ENCODE peak calls at places on chromosomes 2 and 18, in four cellular contexts. W is K562, F is HEK293T, M is HepG2. Z is an unnamed sample.

GRCh38 chr2:72098935-72099334 is 48.7 kb downstream of the CYP26B1 start:
- DNase-seq in W (no peak), F (no peak), M (no peak), Z (no peak)

GRCh38 chr2:120751553-120751952 is 15.9 kb downstream of the GLI2 start:
- DNase-seq in W (no peak), F (no peak), M (no peak), Z (no peak)

GRCh38 chr2:105510761-105511669 is 112.2 kb upstream of the FHL2 start:
- DNase-seq in W (no peak), F (no peak), M (no peak), Z (no peak)

GRCh38 chr2:147989809-147990403 is 30.6 kb downstream of the ORC4 start:
- DNase-seq in W (no peak), F (peak; percentile 32), M (peak; percentile 47), Z (no peak)

GRCh38 chr2:40197121-40197520 is 254.8 kb downstream of the SLC8A1 start:
- DNase-seq in W (no peak), F (no peak), M (no peak), Z (no peak)

GRCh38 chr2:81242502-81242901 is 938.0 kb upstream of the LRRTM1 start:
- DNase-seq in W (no peak), F (no peak), M (no peak), Z (no peak)

GRCh38 chr2:19363474-19363778 is 5.0 kb upstream of the OSR1 start:
- DNase-seq in W (no peak), F (no peak), M (no peak), Z (no peak)

GRCh38 chr18:6891788-6892187 is 162.3 kb downstream of the ARHGAP28 start:
- DNase-seq in W (no peak), F (no peak), M (no peak), Z (no peak)

GRCh38 chr2:130996658-130997057 is 96.6 kb downstream of the FAM168B start:
- DNase-seq in W (no peak), F (no peak), M (no peak), Z (no peak)

GRCh38 chr2:133780099-133780996 is 212.1 kb upstream of the NCKAP5 start:
- DNase-seq in W (peak; percentile 45), F (peak; percentile 52), M (peak; percentile 70), Z (peak; percentile 64)

GRCh38 chr2:71385008-71385407 is 53.4 kb downstream of the ZNF638 start:
- DNase-seq in W (no peak), F (no peak), M (no peak), Z (no peak)

GRCh38 chr18:9608728-9609127 is 5.6 kb downstream of the PPP4R1 start:
- DNase-seq in W (no peak), F (no peak), M (peak; percentile 86), Z (no peak)

GRCh38 chr2:10161206-10161931 is 38.8 kb downstream of the RRM2 start:
- DNase-seq in W (no peak), F (no peak), M (no peak), Z (no peak)

GRCh38 chr2:17719562-17720371 is 33.8 kb downstream of the SMC6 start:
- DNase-seq in W (peak; percentile 26), F (peak; percentile 19), M (no peak), Z (no peak)

GRCh38 chr2:181876614-181877063 is 14.9 kb upstream of the ITPRID2 start:
- DNase-seq in W (no peak), F (no peak), M (no peak), Z (no peak)

GRCh38 chr2:161005170-161005569 is 155.1 kb upstream of the TANK start:
- DNase-seq in W (no peak), F (no peak), M (no peak), Z (no peak)

GRCh38 chr2:64401501-64401880 is 52.5 kb upstream of the LGALSL start:
- DNase-seq in W (no peak), F (peak; percentile 26), M (no peak), Z (no peak)
- TF ChIP-seq ELF4 in W (no peak), F (no peak), M (no peak), Z (no peak)

GRCh38 chr2:20687260-20687772 is 20.4 kb downstream of the GDF7 start:
- DNase-seq in W (no peak), F (no peak), M (no peak), Z (no peak)
- TF ChIP-seq ELF4 in W (no peak), F (no peak), M (no peak), Z (no peak)

GRCh38 chr2:16626997-16627605 is 38.5 kb downstream of the CYRIA start:
- DNase-seq in W (no peak), F (no peak), M (no peak), Z (no peak)
- TF ChIP-seq ELF4 in W (no peak), F (no peak), M (no peak), Z (no peak)

GRCh38 chr2:107801498-107801897 is 25.2 kb upstream of the RGPD4 start:
- DNase-seq in W (no peak), F (no peak), M (peak; percentile 4), Z (no peak)
- TF ChIP-seq ELF4 in W (no peak), F (no peak), M (no peak), Z (no peak)

DNA sequence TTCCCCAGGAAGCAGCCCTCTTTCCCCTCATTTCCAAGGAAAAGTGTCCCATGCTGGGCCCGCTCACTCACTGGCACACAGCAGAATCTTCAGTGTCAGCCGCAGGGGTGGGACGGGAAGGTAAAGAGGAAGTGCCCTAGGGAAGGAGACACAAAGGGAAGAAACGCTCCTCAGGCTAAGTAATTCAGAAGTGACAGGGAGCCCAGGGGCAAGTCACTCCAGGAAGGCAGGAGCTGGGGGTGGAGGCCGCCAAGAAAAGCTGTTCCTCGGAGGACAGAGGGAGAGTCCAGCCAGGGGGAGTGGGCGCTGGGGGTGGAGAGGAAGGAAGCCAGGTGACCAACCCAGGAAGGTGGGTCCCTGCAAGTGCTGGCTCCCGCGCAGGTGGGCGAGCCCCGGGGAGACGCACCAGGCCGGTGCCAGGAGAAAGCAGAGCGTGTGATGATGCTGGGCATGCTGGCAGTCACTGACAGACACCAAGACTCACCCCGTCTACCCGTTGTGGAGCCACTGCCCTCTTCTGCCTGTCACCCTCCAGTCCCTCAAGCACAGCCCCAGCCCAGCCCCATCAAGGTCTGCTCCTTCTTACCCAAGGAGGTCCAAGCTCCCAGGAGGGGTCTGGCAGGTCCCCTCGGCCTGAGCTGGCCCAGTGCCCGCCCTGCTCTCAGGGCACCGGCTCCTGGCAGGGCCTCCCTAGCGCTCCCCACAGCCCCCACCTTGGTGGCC is 21.7 kb downstream of the HDAC4 start:
- DNase-seq in W (no peak), F (no peak), M (no peak), Z (no peak)
- TF ChIP-seq ELF4 in W (no peak), F (no peak), M (no peak), Z (no peak)

GRCh38 chr18:33906046-33906445 is 318.7 kb downstream of the NOL4 start:
- DNase-seq in W (no peak), F (no peak), M (no peak), Z (no peak)

GRCh38 chr18:33900638-33901037 is 322.6 kb downstream of the ASXL3 start:
- DNase-seq in W (no peak), F (no peak), M (no peak), Z (no peak)

GRCh38 chr18:33898427-33898826 is 320.4 kb downstream of the ASXL3 start:
- DNase-seq in W (no peak), F (no peak), M (no peak), Z (no peak)

GRCh38 chr18:33901894-33902512 is 322.7 kb downstream of the NOL4 start:
- DNase-seq in W (no peak), F (no peak), M (no peak), Z (no peak)
- TF ChIP-seq ELF4 in W (no peak), F (no peak), M (no peak), Z (no peak)

DNA sequence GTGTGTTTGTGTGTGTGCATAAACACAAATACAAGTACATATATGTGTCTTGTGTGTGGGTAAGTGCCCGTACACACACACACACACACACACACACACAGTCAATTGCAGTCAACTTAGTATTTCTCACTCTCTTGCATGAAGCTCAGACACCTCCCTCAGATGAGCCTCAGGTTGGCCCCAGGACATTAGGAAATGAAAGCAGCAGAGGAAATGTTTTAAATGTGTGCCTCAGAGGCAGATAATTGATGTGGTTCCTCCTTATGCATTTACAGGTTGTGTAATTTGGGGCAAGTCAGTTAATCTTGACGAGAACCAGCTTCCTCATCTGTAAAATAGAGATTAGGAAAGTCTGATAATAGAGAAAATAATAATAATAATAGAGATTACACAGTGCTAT is 814.0 kb upstream of the ID2 start:
- DNase-seq in W (no peak), F (no peak), M (no peak), Z (no peak)
- TF ChIP-seq ELF4 in W (no peak), F (no peak), M (no peak), Z (no peak)

GRCh38 chr2:189613650-189614420 is 33.2 kb upstream of the SLC40A1 start:
- DNase-seq in W (no peak), F (no peak), M (no peak), Z (no peak)
- TF ChIP-seq ELF4 in W (no peak), F (no peak), M (no peak), Z (no peak)

Z was measured in WTC11.